ENCODE peak calls at places on chromosomes 6 and 20, in four cellular contexts. One of them, this sample, is unnamed.
A peak's percentile ranks its signal among the peaks of the same experiment; 100 is the strongest.

GRCh38 chr6:30819287-30819917 is 64.9 kb upstream of the DDR1 start:
- DNase-seq in A549: no peak
- DNase-seq in breast epithelium: no peak
- DNase-seq in ovary: no peak
- DNase-seq in this sample: no peak

GRCh38 chr6:135212935-135213334 is 31.8 kb downstream of the MYB start:
- DNase-seq in breast epithelium: no peak
- DNase-seq in ovary: no peak
- DNase-seq in A549: no peak
- DNase-seq in this sample: no peak

GRCh38 chr6:158972241-158973233 is 27.5 kb downstream of the RSPH3 start:
- DNase-seq in breast epithelium: no peak
- DNase-seq in A549: peak; percentile 58
- DNase-seq in ovary: no peak
- DNase-seq in this sample: no peak

GRCh38 chr20:39016076-39016475 is 53.9 kb downstream of the DHX35 start:
- DNase-seq in A549: no peak
- DNase-seq in breast epithelium: no peak
- DNase-seq in ovary: no peak
- DNase-seq in this sample: no peak

GRCh38 chr6:168447741-168448140 is 6.8 kb downstream of the SMOC2 start:
- DNase-seq in ovary: no peak
- DNase-seq in breast epithelium: no peak
- DNase-seq in A549: no peak
- DNase-seq in this sample: no peak

GRCh38 chr6:154164397-154164796 is 125.4 kb downstream of the OPRM1 start:
- DNase-seq in breast epithelium: peak; percentile 66
- DNase-seq in ovary: peak; percentile 81
- DNase-seq in A549: no peak
- DNase-seq in this sample: no peak

GRCh38 chr6:52482903-52483670 is 62.9 kb downstream of the EFHC1 start:
- DNase-seq in A549: no peak
- DNase-seq in breast epithelium: no peak
- DNase-seq in ovary: no peak
- DNase-seq in this sample: no peak

GRCh38 chr6:73969982-73970960 is 274.3 kb downstream of the CD109 start:
- DNase-seq in ovary: no peak
- DNase-seq in A549: peak; percentile 40
- DNase-seq in breast epithelium: no peak
- DNase-seq in this sample: no peak

GRCh38 chr20:38692436-38693411 is 31.6 kb upstream of the SLC32A1 start:
- DNase-seq in ovary: peak; percentile 52
- DNase-seq in A549: peak; percentile 57
- DNase-seq in breast epithelium: no peak
- DNase-seq in this sample: no peak

GRCh38 chr20:17674722-17675518 is 7.1 kb downstream of the RRBP1 start:
- DNase-seq in breast epithelium: no peak
- DNase-seq in ovary: no peak
- DNase-seq in A549: no peak
- DNase-seq in this sample: no peak

GRCh38 chr20:25294459-25295385 is 46.8 kb downstream of the PYGB start:
- DNase-seq in breast epithelium: no peak
- DNase-seq in ovary: peak; percentile 63
- DNase-seq in A549: peak; percentile 76
- DNase-seq in this sample: peak; percentile 66

GRCh38 chr6:160733045-160733646 is 31.1 kb downstream of the PLG start:
- DNase-seq in ovary: peak; percentile 34
- DNase-seq in A549: peak; percentile 47
- DNase-seq in breast epithelium: no peak
- DNase-seq in this sample: no peak

GRCh38 chr20:50335105-50335504 is 144.5 kb downstream of the CEBPB start:
- DNase-seq in A549: peak; percentile 77
- DNase-seq in breast epithelium: peak; percentile 66
- DNase-seq in ovary: peak; percentile 24
- DNase-seq in this sample: no peak

GRCh38 chr6:109182590-109182989 is 87.3 kb downstream of the CEP57L1 start:
- DNase-seq in A549: no peak
- DNase-seq in breast epithelium: no peak
- DNase-seq in ovary: no peak
- DNase-seq in this sample: no peak

GRCh38 chr6:83852528-83853177 is 507 bp upstream of the RIPPLY2 start:
- DNase-seq in breast epithelium: no peak
- DNase-seq in A549: no peak
- DNase-seq in ovary: no peak
- DNase-seq in this sample: no peak

GRCh38 chr6:110517034-110517433 is 40.6 kb upstream of the SLC22A16 start:
- DNase-seq in breast epithelium: no peak
- DNase-seq in ovary: no peak
- DNase-seq in A549: no peak
- DNase-seq in this sample: no peak

GRCh38 chr20:3911956-3912355 is 22.8 kb downstream of the PANK2 start:
- DNase-seq in ovary: no peak
- DNase-seq in breast epithelium: no peak
- DNase-seq in A549: no peak
- DNase-seq in this sample: peak; percentile 74

GRCh38 chr20:6940052-6940451 is 172.6 kb downstream of the BMP2 start:
- DNase-seq in A549: peak; percentile 48
- DNase-seq in ovary: no peak
- DNase-seq in breast epithelium: no peak
- DNase-seq in this sample: no peak

GRCh38 chr20:3203315-3204123 is 963 bp downstream of the DDRGK1 start:
- DNase-seq in A549: no peak
- DNase-seq in breast epithelium: no peak
- DNase-seq in ovary: no peak
- DNase-seq in this sample: peak; percentile 57

GRCh38 chr6:88263591-88263990 is 97.4 kb upstream of the CNR1 start:
- DNase-seq in breast epithelium: no peak
- DNase-seq in ovary: no peak
- DNase-seq in A549: no peak
- DNase-seq in this sample: no peak

GRCh38 chr6:2857580-2858337 is 16.1 kb upstream of the SERPINB1 start:
- DNase-seq in ovary: peak; percentile 85
- DNase-seq in breast epithelium: no peak
- DNase-seq in A549: peak; percentile 83
- DNase-seq in this sample: peak; percentile 48

GRCh38 chr20:57738484-57738883 is 28.7 kb upstream of the PMEPA1 start:
- DNase-seq in A549: peak; percentile 44
- DNase-seq in breast epithelium: no peak
- DNase-seq in ovary: no peak
- DNase-seq in this sample: no peak

GRCh38 chr20:51387125-51387865 is 155.2 kb downstream of the NFATC2 start:
- DNase-seq in breast epithelium: no peak
- DNase-seq in ovary: no peak
- DNase-seq in A549: no peak
- DNase-seq in this sample: no peak

GRCh38 chr20:57656252-57656820 is 36.1 kb upstream of the ZBP1 start:
- DNase-seq in ovary: peak; percentile 37
- DNase-seq in A549: no peak
- DNase-seq in breast epithelium: no peak
- DNase-seq in this sample: peak; percentile 29

GRCh38 chr6:42710316-42710715 is 12.1 kb downstream of the PRPH2 start:
- DNase-seq in ovary: no peak
- DNase-seq in breast epithelium: no peak
- DNase-seq in A549: no peak
- DNase-seq in this sample: no peak

GRCh38 chr20:50580016-50580747 is 70.0 kb downstream of the PTPN1 start:
- DNase-seq in A549: peak; percentile 65
- DNase-seq in ovary: peak; percentile 80
- DNase-seq in breast epithelium: peak; percentile 46
- DNase-seq in this sample: peak; percentile 84

GRCh38 chr20:58998656-58999055 is 8.4 kb downstream of the CTSZ start:
- DNase-seq in A549: no peak
- DNase-seq in breast epithelium: no peak
- DNase-seq in ovary: no peak
- DNase-seq in this sample: no peak

GRCh38 chr6:131658287-131658686 is 21.2 kb downstream of the ENPP3 start:
- DNase-seq in breast epithelium: no peak
- DNase-seq in ovary: no peak
- DNase-seq in A549: no peak
- DNase-seq in this sample: no peak
- TF ChIP-seq POLR2A in breast epithelium: no peak
- TF ChIP-seq POLR2A in ovary: no peak
- TF ChIP-seq POLR2A in A549: no peak
- TF ChIP-seq POLR2A in this sample: no peak

GRCh38 chr6:26124550-26125014 is 37.4 kb downstream of the HFE start:
- DNase-seq in A549: no peak
- DNase-seq in breast epithelium: no peak
- DNase-seq in ovary: no peak
- DNase-seq in this sample: no peak
- TF ChIP-seq POLR2A in A549: no peak
- TF ChIP-seq POLR2A in breast epithelium: no peak
- TF ChIP-seq POLR2A in ovary: no peak
- TF ChIP-seq POLR2A in this sample: no peak

GRCh38 chr6:79536969-79537747 is at the start of gene LCA5:
- DNase-seq in breast epithelium: peak; percentile 95
- DNase-seq in ovary: peak; percentile 93
- DNase-seq in A549: peak; percentile 94
- DNase-seq in this sample: peak; percentile 74
- TF ChIP-seq POLR2A in breast epithelium: peak; percentile 52
- TF ChIP-seq POLR2A in ovary: peak; percentile 56
- TF ChIP-seq POLR2A in A549: peak; percentile 55
- TF ChIP-seq POLR2A in this sample: no peak

DNA sequence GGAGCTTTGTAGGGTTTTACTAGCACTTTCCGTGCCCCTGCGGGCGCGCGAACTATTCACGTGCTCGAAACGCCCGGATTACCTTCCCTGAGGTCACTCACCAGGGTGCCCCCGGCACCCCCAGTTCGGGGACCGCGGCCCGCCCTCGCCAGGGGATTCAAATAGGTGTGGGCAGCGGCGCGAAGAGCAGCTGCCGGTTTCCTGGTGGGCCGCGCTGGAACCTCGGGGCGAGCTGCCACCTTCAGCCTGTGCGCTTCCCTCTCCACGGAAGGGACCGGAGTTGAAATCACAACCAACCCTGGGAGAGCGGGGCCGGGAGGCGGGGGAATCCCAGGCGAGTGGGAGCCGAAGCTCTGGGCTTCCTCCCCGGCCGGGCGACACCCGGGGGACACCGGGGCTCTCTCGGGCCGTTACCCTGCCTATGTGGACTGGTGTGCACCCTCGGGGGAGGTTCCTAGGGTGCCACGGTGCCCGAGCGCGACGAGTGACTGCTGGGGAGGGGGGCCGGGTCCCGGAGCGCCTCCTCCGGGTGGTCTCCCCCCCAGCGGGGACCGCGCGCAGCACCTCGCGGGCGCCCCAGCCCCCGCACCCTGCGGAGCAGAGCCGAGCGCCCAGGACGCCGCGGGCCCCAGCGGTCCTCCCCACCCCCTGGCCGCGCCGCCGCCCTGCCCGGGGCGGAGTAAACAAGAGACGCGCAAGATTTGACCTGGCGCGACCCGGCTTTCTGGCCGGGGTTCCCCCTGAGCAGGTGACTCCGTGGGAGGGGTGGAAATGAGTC is 2.1 kb upstream of the HIVEP2 start:
- DNase-seq in A549: peak; percentile 54
- DNase-seq in ovary: peak; percentile 89
- DNase-seq in breast epithelium: peak; percentile 77
- DNase-seq in this sample: peak; percentile 84
- TF ChIP-seq POLR2A in A549: no peak
- TF ChIP-seq POLR2A in ovary: peak; percentile 76
- TF ChIP-seq POLR2A in breast epithelium: no peak
- TF ChIP-seq POLR2A in this sample: peak; percentile 18

GRCh38 chr20:31662372-31662854 is 24.7 kb downstream of the COX4I2 start:
- DNase-seq in breast epithelium: no peak
- DNase-seq in A549: no peak
- DNase-seq in ovary: no peak
- DNase-seq in this sample: no peak

GRCh38 chr20:31663838-31664695 is 26.4 kb downstream of the COX4I2 start:
- DNase-seq in A549: peak; percentile 53
- DNase-seq in breast epithelium: no peak
- DNase-seq in ovary: no peak
- DNase-seq in this sample: peak; percentile 76

GRCh38 chr20:31664696-31665354 is 27.1 kb downstream of the COX4I2 start:
- DNase-seq in ovary: no peak
- DNase-seq in breast epithelium: no peak
- DNase-seq in A549: no peak
- DNase-seq in this sample: no peak

GRCh38 chr20:31663524-31663837 is 25.8 kb downstream of the COX4I2 start:
- DNase-seq in A549: no peak
- DNase-seq in ovary: no peak
- DNase-seq in breast epithelium: no peak
- DNase-seq in this sample: no peak

GRCh38 chr20:31661625-31662371 is 24.1 kb downstream of the COX4I2 start:
- DNase-seq in ovary: peak; percentile 90
- DNase-seq in breast epithelium: peak; percentile 62
- DNase-seq in A549: peak; percentile 83
- DNase-seq in this sample: peak; percentile 80
- TF ChIP-seq POLR2A in ovary: no peak
- TF ChIP-seq POLR2A in breast epithelium: no peak
- TF ChIP-seq POLR2A in A549: peak; percentile 38
- TF ChIP-seq POLR2A in this sample: peak; percentile 34

DNA sequence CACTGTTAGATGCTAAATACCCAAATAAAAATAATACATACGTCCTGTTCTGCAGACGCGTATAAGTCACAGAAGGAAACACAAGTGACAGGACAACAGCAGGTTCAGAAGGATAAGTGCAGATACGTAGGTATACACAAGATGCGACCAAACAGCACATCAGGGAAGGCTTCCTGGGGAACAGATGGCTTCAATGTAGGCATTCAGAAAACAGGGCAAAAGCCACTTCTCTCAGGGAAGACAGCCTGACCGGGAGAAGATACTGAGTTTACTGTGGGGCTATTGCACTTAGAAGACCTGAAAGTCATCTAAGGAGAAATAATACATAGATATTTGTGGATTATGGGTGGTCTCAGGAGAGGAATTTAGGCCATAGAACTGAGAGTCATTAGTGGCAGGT is 1.9 kb downstream of the HLA-DPA1 start:
- DNase-seq in ovary: no peak
- DNase-seq in breast epithelium: no peak
- DNase-seq in A549: no peak
- DNase-seq in this sample: no peak
- TF ChIP-seq POLR2A in ovary: no peak
- TF ChIP-seq POLR2A in breast epithelium: no peak
- TF ChIP-seq POLR2A in A549: no peak
- TF ChIP-seq POLR2A in this sample: no peak

GRCh38 chr20:34676642-34677373 is at the start of gene PIGU:
- DNase-seq in A549: peak; percentile 96
- DNase-seq in ovary: peak; percentile 96
- DNase-seq in breast epithelium: peak; percentile 92
- DNase-seq in this sample: peak; percentile 97
- TF ChIP-seq POLR2A in A549: peak; percentile 67
- TF ChIP-seq POLR2A in ovary: peak; percentile 43
- TF ChIP-seq POLR2A in breast epithelium: no peak
- TF ChIP-seq POLR2A in this sample: peak; percentile 57

GRCh38 chr20:48065833-48066232 is 280.6 kb upstream of the SULF2 start:
- DNase-seq in A549: no peak
- DNase-seq in ovary: no peak
- DNase-seq in breast epithelium: no peak
- DNase-seq in this sample: no peak
- TF ChIP-seq POLR2A in A549: no peak
- TF ChIP-seq POLR2A in ovary: no peak
- TF ChIP-seq POLR2A in breast epithelium: no peak
- TF ChIP-seq POLR2A in this sample: no peak